ENCODE peak calls at places on chromosomes 12 and 14, in seven cellular contexts. One of them, this sample, is unnamed.

GRCh38 chr12:3655331-3655900 is 97.5 kb downstream of the CRACR2A start:
- DNase-seq in mesendoderm: peak; percentile 64
- DNase-seq in right lobe of liver: peak; percentile 30
- DNase-seq in adipocyte: no peak
- DNase-seq in IMR-90: no peak
- DNase-seq in naive thymus-derived CD4-positive, alpha-beta T cell: peak; percentile 6
- DNase-seq in GM23338: peak; percentile 80
- DNase-seq in this sample: peak; percentile 66

GRCh38 chr14:64196668-64197411 is 97.3 kb downstream of the ESR2 start:
- DNase-seq in IMR-90: peak; percentile 64
- DNase-seq in GM23338: peak; percentile 77
- DNase-seq in adipocyte: peak; percentile 41
- DNase-seq in mesendoderm: peak; percentile 83
- DNase-seq in right lobe of liver: peak; percentile 42
- DNase-seq in naive thymus-derived CD4-positive, alpha-beta T cell: no peak
- DNase-seq in this sample: peak; percentile 92

GRCh38 chr12:84542289-84542688 is 370.3 kb downstream of the SLC6A15 start:
- DNase-seq in mesendoderm: no peak
- DNase-seq in right lobe of liver: no peak
- DNase-seq in IMR-90: no peak
- DNase-seq in naive thymus-derived CD4-positive, alpha-beta T cell: no peak
- DNase-seq in adipocyte: peak; percentile 29
- DNase-seq in GM23338: no peak
- DNase-seq in this sample: no peak

GRCh38 chr14:60637490-60638452 is 11.5 kb downstream of the SIX1 start:
- DNase-seq in right lobe of liver: no peak
- DNase-seq in naive thymus-derived CD4-positive, alpha-beta T cell: no peak
- DNase-seq in IMR-90: peak; percentile 53
- DNase-seq in GM23338: peak; percentile 82
- DNase-seq in adipocyte: no peak
- DNase-seq in mesendoderm: peak; percentile 65
- DNase-seq in this sample: no peak

GRCh38 chr14:68621400-68622365 is 171.2 kb downstream of the ZFP36L1 start:
- DNase-seq in adipocyte: no peak
- DNase-seq in right lobe of liver: no peak
- DNase-seq in IMR-90: peak; percentile 79
- DNase-seq in mesendoderm: no peak
- DNase-seq in GM23338: no peak
- DNase-seq in naive thymus-derived CD4-positive, alpha-beta T cell: no peak
- DNase-seq in this sample: no peak

GRCh38 chr14:52241102-52241793 is 26.2 kb upstream of the PTGDR start:
- DNase-seq in GM23338: no peak
- DNase-seq in adipocyte: peak; percentile 92
- DNase-seq in right lobe of liver: no peak
- DNase-seq in naive thymus-derived CD4-positive, alpha-beta T cell: no peak
- DNase-seq in mesendoderm: no peak
- DNase-seq in IMR-90: peak; percentile 89
- DNase-seq in this sample: no peak

GRCh38 chr12:14781563-14781962 is 21.7 kb downstream of the WBP11 start:
- DNase-seq in IMR-90: no peak
- DNase-seq in right lobe of liver: no peak
- DNase-seq in GM23338: no peak
- DNase-seq in naive thymus-derived CD4-positive, alpha-beta T cell: no peak
- DNase-seq in adipocyte: no peak
- DNase-seq in mesendoderm: no peak
- DNase-seq in this sample: no peak

GRCh38 chr12:10354071-10354470 is 35.8 kb downstream of the KLRK1 start:
- DNase-seq in adipocyte: no peak
- DNase-seq in mesendoderm: peak; percentile 60
- DNase-seq in GM23338: no peak
- DNase-seq in right lobe of liver: no peak
- DNase-seq in IMR-90: no peak
- DNase-seq in naive thymus-derived CD4-positive, alpha-beta T cell: no peak
- DNase-seq in this sample: no peak

GRCh38 chr14:81517798-81518398 is 15.8 kb downstream of the SEL1L start:
- DNase-seq in right lobe of liver: peak; percentile 40
- DNase-seq in GM23338: no peak
- DNase-seq in adipocyte: peak; percentile 21
- DNase-seq in naive thymus-derived CD4-positive, alpha-beta T cell: no peak
- DNase-seq in mesendoderm: no peak
- DNase-seq in IMR-90: peak; percentile 67
- DNase-seq in this sample: no peak

GRCh38 chr12:68453278-68453677 is 121.1 kb upstream of the MDM1 start:
- DNase-seq in mesendoderm: no peak
- DNase-seq in IMR-90: no peak
- DNase-seq in naive thymus-derived CD4-positive, alpha-beta T cell: no peak
- DNase-seq in adipocyte: no peak
- DNase-seq in right lobe of liver: no peak
- DNase-seq in GM23338: no peak
- DNase-seq in this sample: no peak

GRCh38 chr12:45209784-45210183 is 6.1 kb upstream of the ANO6 start:
- DNase-seq in GM23338: no peak
- DNase-seq in IMR-90: no peak
- DNase-seq in adipocyte: no peak
- DNase-seq in naive thymus-derived CD4-positive, alpha-beta T cell: no peak
- DNase-seq in right lobe of liver: no peak
- DNase-seq in mesendoderm: no peak
- DNase-seq in this sample: no peak

GRCh38 chr14:68978550-68978911 is 571 bp downstream of the ACTN1 start:
- DNase-seq in IMR-90: no peak
- DNase-seq in GM23338: peak; percentile 83
- DNase-seq in mesendoderm: peak; percentile 69
- DNase-seq in adipocyte: peak; percentile 88
- DNase-seq in naive thymus-derived CD4-positive, alpha-beta T cell: peak; percentile 52
- DNase-seq in right lobe of liver: peak; percentile 73
- DNase-seq in this sample: peak; percentile 48

GRCh38 chr12:591167-591570 is 72.1 kb downstream of the NINJ2 start:
- DNase-seq in GM23338: peak; percentile 28
- DNase-seq in IMR-90: no peak
- DNase-seq in naive thymus-derived CD4-positive, alpha-beta T cell: no peak
- DNase-seq in adipocyte: no peak
- DNase-seq in right lobe of liver: no peak
- DNase-seq in mesendoderm: no peak
- DNase-seq in this sample: peak; percentile 83

GRCh38 chr12:8687846-8688601 is 9.8 kb upstream of the RIMKLB start:
- DNase-seq in IMR-90: peak; percentile 82
- DNase-seq in mesendoderm: peak; percentile 84
- DNase-seq in adipocyte: peak; percentile 85
- DNase-seq in right lobe of liver: no peak
- DNase-seq in GM23338: peak; percentile 56
- DNase-seq in naive thymus-derived CD4-positive, alpha-beta T cell: peak; percentile 14
- DNase-seq in this sample: no peak

GRCh38 chr12:100955139-100955538 is 160.6 kb downstream of the ANO4 start:
- DNase-seq in right lobe of liver: no peak
- DNase-seq in adipocyte: peak; percentile 44
- DNase-seq in mesendoderm: peak; percentile 92
- DNase-seq in GM23338: peak; percentile 57
- DNase-seq in IMR-90: peak; percentile 79
- DNase-seq in naive thymus-derived CD4-positive, alpha-beta T cell: no peak
- DNase-seq in this sample: no peak

GRCh38 chr12:57615637-57616036 is 4.4 kb downstream of the ARHGEF25 start:
- DNase-seq in adipocyte: no peak
- DNase-seq in mesendoderm: no peak
- DNase-seq in naive thymus-derived CD4-positive, alpha-beta T cell: no peak
- DNase-seq in GM23338: no peak
- DNase-seq in IMR-90: no peak
- DNase-seq in right lobe of liver: no peak
- DNase-seq in this sample: no peak

GRCh38 chr12:131827961-131828534 is at the start of gene MMP17:
- DNase-seq in adipocyte: peak; percentile 91
- DNase-seq in IMR-90: peak; percentile 55
- DNase-seq in GM23338: peak; percentile 94
- DNase-seq in naive thymus-derived CD4-positive, alpha-beta T cell: peak; percentile 18
- DNase-seq in mesendoderm: peak; percentile 77
- DNase-seq in right lobe of liver: peak; percentile 27
- DNase-seq in this sample: no peak

DNA sequence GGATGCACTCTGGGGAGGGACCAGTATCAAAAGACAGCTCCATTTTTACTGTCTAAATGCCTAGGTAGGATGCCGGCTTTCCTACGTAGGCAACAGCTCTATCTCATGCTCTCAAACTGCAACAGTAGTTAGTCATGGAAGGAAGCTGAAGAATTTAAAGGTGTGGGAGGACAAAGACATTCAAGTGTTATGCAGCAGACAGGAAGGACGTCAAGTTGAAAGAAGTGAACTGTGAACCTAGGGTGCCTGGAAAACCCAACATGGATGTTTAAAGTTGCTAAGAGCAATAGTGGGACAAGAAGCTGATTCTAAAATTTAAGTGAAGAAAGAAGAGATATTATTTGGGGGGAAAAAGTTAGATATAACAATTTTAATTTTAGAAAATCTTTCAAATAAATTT is 5.9 kb downstream of the SEC23A start:
- DNase-seq in mesendoderm: peak; percentile 88
- DNase-seq in right lobe of liver: no peak
- DNase-seq in adipocyte: peak; percentile 14
- DNase-seq in IMR-90: peak; percentile 72
- DNase-seq in naive thymus-derived CD4-positive, alpha-beta T cell: peak; percentile 43
- DNase-seq in GM23338: peak; percentile 71
- DNase-seq in this sample: no peak
- H3K4me1 ChIP-seq in mesendoderm: no peaks in the 10 kb centered on the region
- H3K4me1 ChIP-seq in right lobe of liver: peaks cover 20% of the 10 kb centered on the region
- H3K4me1 ChIP-seq in adipocyte: peaks cover 29% of the 10 kb centered on the region
- H3K4me1 ChIP-seq in IMR-90: no peaks in the 10 kb centered on the region
- H3K4me1 ChIP-seq in naive thymus-derived CD4-positive, alpha-beta T cell: peaks cover 5% of the 10 kb centered on the region
- H3K4me1 ChIP-seq in GM23338: peaks cover 9% of the 10 kb centered on the region
- H3K4me1 ChIP-seq in this sample: peaks cover 34% of the 10 kb centered on the region

GRCh38 chr14:62079035-62079434 is 316.8 kb downstream of the SNAPC1 start:
- DNase-seq in adipocyte: no peak
- DNase-seq in naive thymus-derived CD4-positive, alpha-beta T cell: no peak
- DNase-seq in mesendoderm: no peak
- DNase-seq in GM23338: no peak
- DNase-seq in right lobe of liver: no peak
- DNase-seq in IMR-90: no peak
- DNase-seq in this sample: peak; percentile 97

GRCh38 chr14:62081012-62081612 is 318.9 kb downstream of the SNAPC1 start:
- DNase-seq in IMR-90: no peak
- DNase-seq in mesendoderm: no peak
- DNase-seq in adipocyte: no peak
- DNase-seq in right lobe of liver: no peak
- DNase-seq in naive thymus-derived CD4-positive, alpha-beta T cell: no peak
- DNase-seq in GM23338: no peak
- DNase-seq in this sample: peak; percentile 98

GRCh38 chr14:62081956-62082355 is 319.7 kb downstream of the SNAPC1 start:
- DNase-seq in adipocyte: no peak
- DNase-seq in naive thymus-derived CD4-positive, alpha-beta T cell: peak; percentile 6
- DNase-seq in right lobe of liver: no peak
- DNase-seq in IMR-90: no peak
- DNase-seq in GM23338: no peak
- DNase-seq in mesendoderm: no peak
- DNase-seq in this sample: no peak

GRCh38 chr14:62084020-62084419 is 321.8 kb downstream of the SNAPC1 start:
- DNase-seq in IMR-90: no peak
- DNase-seq in adipocyte: no peak
- DNase-seq in GM23338: no peak
- DNase-seq in right lobe of liver: no peak
- DNase-seq in mesendoderm: no peak
- DNase-seq in naive thymus-derived CD4-positive, alpha-beta T cell: no peak
- DNase-seq in this sample: no peak

GRCh38 chr14:62082779-62083178 is 320.6 kb downstream of the SNAPC1 start:
- DNase-seq in right lobe of liver: no peak
- DNase-seq in adipocyte: no peak
- DNase-seq in GM23338: no peak
- DNase-seq in mesendoderm: no peak
- DNase-seq in naive thymus-derived CD4-positive, alpha-beta T cell: no peak
- DNase-seq in IMR-90: no peak
- DNase-seq in this sample: no peak
- H3K4me3 ChIP-seq in right lobe of liver: no peak overlapping the region
- H3K4me3 ChIP-seq in adipocyte: no peak overlapping the region
- H3K4me3 ChIP-seq in GM23338: no peak overlapping the region
- H3K4me3 ChIP-seq in mesendoderm: no peak overlapping the region
- H3K4me3 ChIP-seq in naive thymus-derived CD4-positive, alpha-beta T cell: no peak overlapping the region
- H3K4me3 ChIP-seq in IMR-90: no peak overlapping the region
- H3K4me3 ChIP-seq in this sample: no peak overlapping the region

DNA sequence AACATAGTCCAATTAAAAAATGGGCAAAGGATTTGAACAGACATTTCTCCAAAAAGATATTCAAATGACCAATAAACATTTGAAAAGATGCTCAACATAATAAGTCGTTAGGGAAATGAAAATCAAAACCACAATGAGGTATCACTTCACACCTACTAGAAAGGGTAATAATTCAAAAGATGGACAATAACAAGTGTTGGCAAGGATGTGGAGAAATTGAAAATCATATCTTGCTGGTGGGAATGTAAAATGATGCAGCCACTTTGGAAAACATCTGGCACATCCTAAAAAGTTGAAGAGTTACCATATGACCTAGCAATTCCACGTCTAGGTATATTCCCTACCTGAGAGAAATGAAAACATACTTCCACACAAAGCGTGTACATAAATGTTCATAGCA is 1.9 kb downstream of the COX16 start:
- DNase-seq in naive thymus-derived CD4-positive, alpha-beta T cell: no peak
- DNase-seq in right lobe of liver: no peak
- DNase-seq in GM23338: no peak
- DNase-seq in mesendoderm: no peak
- DNase-seq in adipocyte: no peak
- DNase-seq in IMR-90: no peak
- DNase-seq in this sample: no peak
- H3K36me3 ChIP-seq in naive thymus-derived CD4-positive, alpha-beta T cell: no peaks in the 10 kb centered on the region
- H3K36me3 ChIP-seq in right lobe of liver: no peaks in the 10 kb centered on the region
- H3K36me3 ChIP-seq in GM23338: no peaks in the 10 kb centered on the region
- H3K36me3 ChIP-seq in mesendoderm: no peaks in the 10 kb centered on the region
- H3K36me3 ChIP-seq in adipocyte: no peaks in the 10 kb centered on the region
- H3K36me3 ChIP-seq in IMR-90: no peaks in the 10 kb centered on the region
- H3K36me3 ChIP-seq in this sample: peaks cover 29% of the 10 kb centered on the region

GRCh38 chr12:69511469-69511868 is 41.3 kb downstream of the FRS2 start:
- DNase-seq in GM23338: no peak
- DNase-seq in naive thymus-derived CD4-positive, alpha-beta T cell: no peak
- DNase-seq in right lobe of liver: no peak
- DNase-seq in adipocyte: no peak
- DNase-seq in IMR-90: peak; percentile 62
- DNase-seq in mesendoderm: no peak
- DNase-seq in this sample: no peak

GRCh38 chr12:69510176-69510827 is 40.1 kb downstream of the FRS2 start:
- DNase-seq in naive thymus-derived CD4-positive, alpha-beta T cell: no peak
- DNase-seq in IMR-90: no peak
- DNase-seq in GM23338: no peak
- DNase-seq in adipocyte: no peak
- DNase-seq in right lobe of liver: no peak
- DNase-seq in mesendoderm: no peak
- DNase-seq in this sample: no peak

GRCh38 chr12:69511870-69512269 is 41.7 kb downstream of the FRS2 start:
- DNase-seq in mesendoderm: no peak
- DNase-seq in GM23338: no peak
- DNase-seq in IMR-90: no peak
- DNase-seq in right lobe of liver: no peak
- DNase-seq in naive thymus-derived CD4-positive, alpha-beta T cell: peak; percentile 5
- DNase-seq in adipocyte: no peak
- DNase-seq in this sample: no peak

GRCh38 chr12:69509308-69509736 is 39.1 kb downstream of the FRS2 start:
- DNase-seq in GM23338: no peak
- DNase-seq in IMR-90: peak; percentile 46
- DNase-seq in right lobe of liver: no peak
- DNase-seq in mesendoderm: peak; percentile 39
- DNase-seq in adipocyte: no peak
- DNase-seq in naive thymus-derived CD4-positive, alpha-beta T cell: no peak
- DNase-seq in this sample: no peak

DNA sequence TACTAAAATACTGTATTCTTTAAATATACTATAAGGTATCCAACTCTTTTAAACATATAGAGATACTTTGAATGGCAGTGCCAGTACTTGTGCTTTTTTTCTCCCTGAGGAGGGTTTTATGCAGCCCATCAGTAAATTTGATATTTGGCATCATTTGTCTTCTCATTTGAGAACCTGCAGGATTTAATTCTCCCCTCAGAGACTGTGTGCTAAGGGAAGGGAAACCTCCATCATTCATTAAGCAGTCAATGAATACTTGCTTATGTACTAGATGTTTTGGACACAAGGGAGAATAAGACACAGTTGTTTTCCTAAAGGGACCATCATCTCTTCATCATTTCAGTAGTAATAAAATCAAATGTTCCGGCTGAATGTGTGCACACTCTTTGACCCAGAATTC is 40.8 kb downstream of the FRS2 start:
- DNase-seq in GM23338: no peak
- DNase-seq in naive thymus-derived CD4-positive, alpha-beta T cell: no peak
- DNase-seq in right lobe of liver: no peak
- DNase-seq in mesendoderm: no peak
- DNase-seq in adipocyte: no peak
- DNase-seq in IMR-90: no peak
- DNase-seq in this sample: no peak
- H3K4me1 ChIP-seq in GM23338: peaks cover 54% of the 10 kb centered on the region
- H3K4me1 ChIP-seq in naive thymus-derived CD4-positive, alpha-beta T cell: peaks cover 13% of the 10 kb centered on the region
- H3K4me1 ChIP-seq in right lobe of liver: peaks cover 11% of the 10 kb centered on the region
- H3K4me1 ChIP-seq in mesendoderm: peaks cover 2% of the 10 kb centered on the region
- H3K4me1 ChIP-seq in adipocyte: peaks cover 43% of the 10 kb centered on the region
- H3K4me1 ChIP-seq in IMR-90: peaks cover 16% of the 10 kb centered on the region
- H3K4me1 ChIP-seq in this sample: peaks cover 63% of the 10 kb centered on the region

This sample was measured in Karpas-422.